ENCODE peak calls at places on chromosome 5, in seven cellular contexts. One of them, this sample, is unnamed.
A peak's percentile ranks its signal among the peaks of the same experiment; 100 is the strongest.

GRCh38 chr5:125453011-125453410 is 706.6 kb upstream of the ZNF608 start:
- DNase-seq in NCI-H1105: no peak
- DNase-seq in ureter: no peak
- DNase-seq in tibial nerve: no peak
- DNase-seq in activated T-cell treated with anti-CD3 and anti-CD28 coated beads for 1 hour: no peak
- DNase-seq in germinal center: no peak
- DNase-seq in stimulated activated CD4-positive, alpha-beta T cell treated with anti-CD3 and anti-CD28 coated beads, Interleukin-15, amount 100 ng/mL, for 48 hours: no peak
- DNase-seq in this sample: no peak

GRCh38 chr5:2746642-2747041 is 4.8 kb downstream of the IRX2 start:
- DNase-seq in NCI-H1105: peak; percentile 40
- DNase-seq in ureter: no peak
- DNase-seq in tibial nerve: no peak
- DNase-seq in activated T-cell treated with anti-CD3 and anti-CD28 coated beads for 1 hour: no peak
- DNase-seq in germinal center: no peak
- DNase-seq in stimulated activated CD4-positive, alpha-beta T cell treated with anti-CD3 and anti-CD28 coated beads, Interleukin-15, amount 100 ng/mL, for 48 hours: no peak
- DNase-seq in this sample: no peak

GRCh38 chr5:139120521-139120920 is 77.6 kb downstream of the SIL1 start:
- DNase-seq in NCI-H1105: no peak
- DNase-seq in ureter: no peak
- DNase-seq in tibial nerve: no peak
- DNase-seq in activated T-cell treated with anti-CD3 and anti-CD28 coated beads for 1 hour: no peak
- DNase-seq in germinal center: no peak
- DNase-seq in stimulated activated CD4-positive, alpha-beta T cell treated with anti-CD3 and anti-CD28 coated beads, Interleukin-15, amount 100 ng/mL, for 48 hours: no peak
- DNase-seq in this sample: no peak

GRCh38 chr5:134420326-134420725 is 8.6 kb upstream of the CDKN2AIPNL start:
- DNase-seq in NCI-H1105: no peak
- DNase-seq in ureter: no peak
- DNase-seq in tibial nerve: no peak
- DNase-seq in activated T-cell treated with anti-CD3 and anti-CD28 coated beads for 1 hour: no peak
- DNase-seq in germinal center: no peak
- DNase-seq in stimulated activated CD4-positive, alpha-beta T cell treated with anti-CD3 and anti-CD28 coated beads, Interleukin-15, amount 100 ng/mL, for 48 hours: no peak
- DNase-seq in this sample: no peak

GRCh38 chr5:11588803-11589202 is 315.4 kb downstream of the CTNND2 start:
- DNase-seq in NCI-H1105: no peak
- DNase-seq in ureter: no peak
- DNase-seq in tibial nerve: no peak
- DNase-seq in activated T-cell treated with anti-CD3 and anti-CD28 coated beads for 1 hour: no peak
- DNase-seq in germinal center: no peak
- DNase-seq in stimulated activated CD4-positive, alpha-beta T cell treated with anti-CD3 and anti-CD28 coated beads, Interleukin-15, amount 100 ng/mL, for 48 hours: no peak
- DNase-seq in this sample: no peak

GRCh38 chr5:33890147-33890546 is 1.6 kb downstream of the ADAMTS12 start:
- DNase-seq in NCI-H1105: no peak
- DNase-seq in ureter: no peak
- DNase-seq in tibial nerve: no peak
- DNase-seq in activated T-cell treated with anti-CD3 and anti-CD28 coated beads for 1 hour: no peak
- DNase-seq in germinal center: no peak
- DNase-seq in stimulated activated CD4-positive, alpha-beta T cell treated with anti-CD3 and anti-CD28 coated beads, Interleukin-15, amount 100 ng/mL, for 48 hours: no peak
- DNase-seq in this sample: no peak

GRCh38 chr5:174082286-174082685 is 36.8 kb downstream of the NSG2 start:
- DNase-seq in NCI-H1105: no peak
- DNase-seq in ureter: no peak
- DNase-seq in tibial nerve: no peak
- DNase-seq in activated T-cell treated with anti-CD3 and anti-CD28 coated beads for 1 hour: no peak
- DNase-seq in germinal center: no peak
- DNase-seq in stimulated activated CD4-positive, alpha-beta T cell treated with anti-CD3 and anti-CD28 coated beads, Interleukin-15, amount 100 ng/mL, for 48 hours: no peak
- DNase-seq in this sample: no peak

GRCh38 chr5:143501176-143501840 is 97.8 kb upstream of the NR3C1 start:
- DNase-seq in NCI-H1105: no peak
- DNase-seq in ureter: no peak
- DNase-seq in tibial nerve: no peak
- DNase-seq in activated T-cell treated with anti-CD3 and anti-CD28 coated beads for 1 hour: no peak
- DNase-seq in germinal center: no peak
- DNase-seq in stimulated activated CD4-positive, alpha-beta T cell treated with anti-CD3 and anti-CD28 coated beads, Interleukin-15, amount 100 ng/mL, for 48 hours: no peak
- DNase-seq in this sample: no peak

GRCh38 chr5:151585970-151586369 is 5.2 kb downstream of the FAT2 start:
- DNase-seq in NCI-H1105: no peak
- DNase-seq in ureter: peak; percentile 72
- DNase-seq in tibial nerve: no peak
- DNase-seq in activated T-cell treated with anti-CD3 and anti-CD28 coated beads for 1 hour: no peak
- DNase-seq in germinal center: no peak
- DNase-seq in stimulated activated CD4-positive, alpha-beta T cell treated with anti-CD3 and anti-CD28 coated beads, Interleukin-15, amount 100 ng/mL, for 48 hours: no peak
- DNase-seq in this sample: no peak

GRCh38 chr5:150578781-150579461 is 61.5 kb upstream of the SYNPO start:
- DNase-seq in NCI-H1105: no peak
- DNase-seq in ureter: no peak
- DNase-seq in tibial nerve: no peak
- DNase-seq in activated T-cell treated with anti-CD3 and anti-CD28 coated beads for 1 hour: no peak
- DNase-seq in germinal center: no peak
- DNase-seq in stimulated activated CD4-positive, alpha-beta T cell treated with anti-CD3 and anti-CD28 coated beads, Interleukin-15, amount 100 ng/mL, for 48 hours: no peak
- DNase-seq in this sample: no peak

GRCh38 chr5:159453209-159453608 is 122.9 kb upstream of the IL12B start:
- DNase-seq in NCI-H1105: no peak
- DNase-seq in ureter: no peak
- DNase-seq in tibial nerve: no peak
- DNase-seq in activated T-cell treated with anti-CD3 and anti-CD28 coated beads for 1 hour: no peak
- DNase-seq in germinal center: no peak
- DNase-seq in stimulated activated CD4-positive, alpha-beta T cell treated with anti-CD3 and anti-CD28 coated beads, Interleukin-15, amount 100 ng/mL, for 48 hours: no peak
- DNase-seq in this sample: no peak

GRCh38 chr5:57817924-57818323 is 335.3 kb upstream of the ACTBL2 start:
- DNase-seq in NCI-H1105: no peak
- DNase-seq in ureter: no peak
- DNase-seq in tibial nerve: no peak
- DNase-seq in activated T-cell treated with anti-CD3 and anti-CD28 coated beads for 1 hour: no peak
- DNase-seq in germinal center: no peak
- DNase-seq in stimulated activated CD4-positive, alpha-beta T cell treated with anti-CD3 and anti-CD28 coated beads, Interleukin-15, amount 100 ng/mL, for 48 hours: no peak
- DNase-seq in this sample: no peak

GRCh38 chr5:24909210-24909609 is 264.4 kb upstream of the CDH10 start:
- DNase-seq in NCI-H1105: no peak
- DNase-seq in ureter: no peak
- DNase-seq in tibial nerve: no peak
- DNase-seq in activated T-cell treated with anti-CD3 and anti-CD28 coated beads for 1 hour: no peak
- DNase-seq in germinal center: no peak
- DNase-seq in stimulated activated CD4-positive, alpha-beta T cell treated with anti-CD3 and anti-CD28 coated beads, Interleukin-15, amount 100 ng/mL, for 48 hours: no peak
- DNase-seq in this sample: no peak

GRCh38 chr5:172806897-172807672 is 27.0 kb upstream of the ERGIC1 start:
- DNase-seq in NCI-H1105: no peak
- DNase-seq in ureter: peak; percentile 94
- DNase-seq in tibial nerve: peak; percentile 79
- DNase-seq in activated T-cell treated with anti-CD3 and anti-CD28 coated beads for 1 hour: peak; percentile 65
- DNase-seq in germinal center: peak; percentile 95
- DNase-seq in stimulated activated CD4-positive, alpha-beta T cell treated with anti-CD3 and anti-CD28 coated beads, Interleukin-15, amount 100 ng/mL, for 48 hours: peak; percentile 94
- DNase-seq in this sample: peak; percentile 41

GRCh38 chr5:83877911-83878706 is 157.5 kb upstream of the HAPLN1 start:
- DNase-seq in NCI-H1105: no peak
- DNase-seq in ureter: no peak
- DNase-seq in tibial nerve: no peak
- DNase-seq in activated T-cell treated with anti-CD3 and anti-CD28 coated beads for 1 hour: no peak
- DNase-seq in germinal center: no peak
- DNase-seq in stimulated activated CD4-positive, alpha-beta T cell treated with anti-CD3 and anti-CD28 coated beads, Interleukin-15, amount 100 ng/mL, for 48 hours: no peak
- DNase-seq in this sample: no peak

GRCh38 chr5:40321514-40321913 is 358.2 kb upstream of the PTGER4 start:
- DNase-seq in NCI-H1105: no peak
- DNase-seq in ureter: no peak
- DNase-seq in tibial nerve: no peak
- DNase-seq in activated T-cell treated with anti-CD3 and anti-CD28 coated beads for 1 hour: no peak
- DNase-seq in germinal center: no peak
- DNase-seq in stimulated activated CD4-positive, alpha-beta T cell treated with anti-CD3 and anti-CD28 coated beads, Interleukin-15, amount 100 ng/mL, for 48 hours: no peak
- DNase-seq in this sample: no peak

GRCh38 chr5:57779383-57780223 is 297.0 kb upstream of the ACTBL2 start:
- DNase-seq in NCI-H1105: peak; percentile 0
- DNase-seq in ureter: peak; percentile 55
- DNase-seq in tibial nerve: no peak
- DNase-seq in activated T-cell treated with anti-CD3 and anti-CD28 coated beads for 1 hour: no peak
- DNase-seq in germinal center: no peak
- DNase-seq in stimulated activated CD4-positive, alpha-beta T cell treated with anti-CD3 and anti-CD28 coated beads, Interleukin-15, amount 100 ng/mL, for 48 hours: no peak
- DNase-seq in this sample: no peak

GRCh38 chr5:171428849-171429542 is 9.5 kb downstream of the FGF18 start:
- DNase-seq in NCI-H1105: no peak
- DNase-seq in ureter: no peak
- DNase-seq in tibial nerve: no peak
- DNase-seq in activated T-cell treated with anti-CD3 and anti-CD28 coated beads for 1 hour: no peak
- DNase-seq in germinal center: no peak
- DNase-seq in stimulated activated CD4-positive, alpha-beta T cell treated with anti-CD3 and anti-CD28 coated beads, Interleukin-15, amount 100 ng/mL, for 48 hours: no peak
- DNase-seq in this sample: no peak

GRCh38 chr5:149005077-149005892 is 57.6 kb downstream of the SH3TC2 start:
- DNase-seq in NCI-H1105: no peak
- DNase-seq in ureter: no peak
- DNase-seq in tibial nerve: no peak
- DNase-seq in activated T-cell treated with anti-CD3 and anti-CD28 coated beads for 1 hour: no peak
- DNase-seq in germinal center: no peak
- DNase-seq in stimulated activated CD4-positive, alpha-beta T cell treated with anti-CD3 and anti-CD28 coated beads, Interleukin-15, amount 100 ng/mL, for 48 hours: no peak
- DNase-seq in this sample: no peak

GRCh38 chr5:157915638-157916037 is 56.7 kb upstream of the CLINT1 start:
- DNase-seq in NCI-H1105: peak; percentile 81
- DNase-seq in ureter: peak; percentile 84
- DNase-seq in tibial nerve: peak; percentile 34
- DNase-seq in activated T-cell treated with anti-CD3 and anti-CD28 coated beads for 1 hour: no peak
- DNase-seq in germinal center: no peak
- DNase-seq in stimulated activated CD4-positive, alpha-beta T cell treated with anti-CD3 and anti-CD28 coated beads, Interleukin-15, amount 100 ng/mL, for 48 hours: no peak
- DNase-seq in this sample: no peak